ENCODE peak calls at places on chromosomes 12 and 14, in eight cellular contexts. M, N, Q, I, Y, W, K and H are unnamed samples.

GRCh38 chr12:103561174-103561573 is 25.9 kb upstream of the STAB2 start:
- DNase-seq in M (peak; percentile 38), N (no peak), Q (peak; percentile 58), I (no peak), Y (no peak), W (no peak), K (peak; percentile 20), H (no peak)

GRCh38 chr12:120249875-120250795 is 15.4 kb downstream of the PXN start:
- DNase-seq in M (no peak), N (no peak), Q (no peak), I (peak; percentile 86), Y (peak; percentile 90), W (peak; percentile 46), K (no peak), H (no peak)

GRCh38 chr12:106764738-106765137 is 9.7 kb upstream of the RIC8B start:
- DNase-seq in M (no peak), N (no peak), Q (no peak), I (peak; percentile 84), Y (no peak), W (no peak), K (no peak), H (no peak)

GRCh38 chr12:123847876-123848275 is 85.8 kb downstream of the DNAH10 start:
- DNase-seq in M (no peak), N (no peak), Q (no peak), I (no peak), Y (no peak), W (no peak), K (no peak), H (no peak)

GRCh38 chr12:105090361-105090760 is 6.1 kb upstream of the ALDH1L2 start:
- DNase-seq in M (no peak), N (no peak), Q (no peak), I (no peak), Y (no peak), W (no peak), K (peak; percentile 64), H (no peak)

GRCh38 chr12:52812749-52813148 is 1.2 kb downstream of the KRT4 start:
- DNase-seq in M (no peak), N (no peak), Q (no peak), I (no peak), Y (no peak), W (no peak), K (no peak), H (no peak)

GRCh38 chr12:62779488-62779887 is 155.5 kb downstream of the PPM1H start:
- DNase-seq in M (no peak), N (no peak), Q (no peak), I (no peak), Y (no peak), W (no peak), K (no peak), H (no peak)

GRCh38 chr14:77314043-77314442 is 6.6 kb downstream of the POMT2 start:
- DNase-seq in M (peak; percentile 91), N (no peak), Q (peak; percentile 57), I (no peak), Y (no peak), W (no peak), K (peak; percentile 85), H (no peak)

GRCh38 chr12:27104546-27104945 is 22.2 kb upstream of the C12orf71 start:
- DNase-seq in M (no peak), N (no peak), Q (peak; percentile 81), I (no peak), Y (no peak), W (no peak), K (no peak), H (no peak)

GRCh38 chr14:59629384-59630158 is 53.0 kb upstream of the CCDC175 start:
- DNase-seq in M (peak; percentile 51), N (no peak), Q (no peak), I (no peak), Y (no peak), W (no peak), K (peak; percentile 24), H (no peak)

GRCh38 chr14:71815110-71815509 is 117.1 kb upstream of the RGS6 start:
- DNase-seq in M (no peak), N (no peak), Q (no peak), I (no peak), Y (no peak), W (no peak), K (no peak), H (no peak)

GRCh38 chr14:95361373-95362179 is 41.9 kb upstream of the CLMN start:
- DNase-seq in M (no peak), N (peak; percentile 86), Q (no peak), I (no peak), Y (no peak), W (peak; percentile 20), K (peak; percentile 94), H (peak; percentile 72)

GRCh38 chr12:3365416-3366385 is 125.3 kb upstream of the PRMT8 start:
- DNase-seq in M (peak; percentile 89), N (no peak), Q (peak; percentile 2), I (no peak), Y (peak; percentile 30), W (no peak), K (peak; percentile 74), H (no peak)

GRCh38 chr12:89064780-89065179 is 287.5 kb downstream of the DUSP6 start:
- DNase-seq in M (no peak), N (no peak), Q (peak; percentile 66), I (no peak), Y (no peak), W (no peak), K (no peak), H (no peak)

GRCh38 chr14:42556551-42556950 is 949.9 kb downstream of the LRFN5 start:
- DNase-seq in M (peak; percentile 15), N (no peak), Q (no peak), I (no peak), Y (no peak), W (no peak), K (no peak), H (no peak)

GRCh38 chr14:49774111-49774510 is 6.2 kb downstream of the KLHDC2 start:
- DNase-seq in M (peak; percentile 37), N (no peak), Q (peak; percentile 6), I (no peak), Y (no peak), W (no peak), K (no peak), H (no peak)

GRCh38 chr12:8027856-8028255 is 4.7 kb upstream of the FOXJ2 start:
- DNase-seq in M (peak; percentile 22), N (no peak), Q (no peak), I (no peak), Y (no peak), W (no peak), K (no peak), H (no peak)
- H3K27ac ChIP-seq in M (no peak overlapping the region), N (no peak overlapping the region), Q (peak overlapping the region; percentile 100), I (no peak overlapping the region), Y (no peak overlapping the region), W (no peak overlapping the region), K (peak overlapping the region; percentile 91), H (no peak overlapping the region)

DNA sequence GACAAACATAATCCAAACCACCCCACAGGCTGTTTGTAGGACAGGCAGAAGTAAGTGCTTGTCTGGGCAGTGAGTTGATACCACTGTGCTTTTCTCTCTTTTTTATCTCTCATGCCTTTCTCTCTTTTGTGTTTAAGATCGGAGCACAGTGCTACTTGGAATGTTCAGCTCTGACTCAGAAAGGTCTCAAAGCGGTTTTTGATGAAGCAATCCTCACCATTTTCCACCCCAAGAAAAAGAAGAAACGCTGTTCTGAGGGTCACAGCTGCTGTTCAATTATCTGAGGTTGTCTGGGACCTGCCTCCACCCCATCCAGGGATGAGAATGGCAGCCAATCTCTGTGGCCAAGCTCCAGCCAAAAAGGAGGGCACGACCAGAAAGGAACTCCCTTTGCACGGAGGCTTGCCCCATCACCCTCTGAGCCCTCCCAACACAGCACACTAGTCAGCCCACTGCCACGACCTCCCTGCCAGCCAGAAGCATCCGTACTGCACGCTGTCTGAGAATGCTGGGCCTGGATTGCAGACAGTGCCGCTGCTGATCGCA is 27.9 kb downstream of the GPHB5 start:
- DNase-seq in M (no peak), N (no peak), Q (peak; percentile 72), I (no peak), Y (no peak), W (no peak), K (no peak), H (no peak)
- H3K4me1 ChIP-seq in M (no peaks in the 10 kb centered on the region), N (no peaks in the 10 kb centered on the region), Q (no peaks in the 10 kb centered on the region), I (no peaks in the 10 kb centered on the region), Y (peaks cover 4% of the 10 kb centered on the region), W (no peaks in the 10 kb centered on the region), K (no peaks in the 10 kb centered on the region), H (no peaks in the 10 kb centered on the region)

DNA sequence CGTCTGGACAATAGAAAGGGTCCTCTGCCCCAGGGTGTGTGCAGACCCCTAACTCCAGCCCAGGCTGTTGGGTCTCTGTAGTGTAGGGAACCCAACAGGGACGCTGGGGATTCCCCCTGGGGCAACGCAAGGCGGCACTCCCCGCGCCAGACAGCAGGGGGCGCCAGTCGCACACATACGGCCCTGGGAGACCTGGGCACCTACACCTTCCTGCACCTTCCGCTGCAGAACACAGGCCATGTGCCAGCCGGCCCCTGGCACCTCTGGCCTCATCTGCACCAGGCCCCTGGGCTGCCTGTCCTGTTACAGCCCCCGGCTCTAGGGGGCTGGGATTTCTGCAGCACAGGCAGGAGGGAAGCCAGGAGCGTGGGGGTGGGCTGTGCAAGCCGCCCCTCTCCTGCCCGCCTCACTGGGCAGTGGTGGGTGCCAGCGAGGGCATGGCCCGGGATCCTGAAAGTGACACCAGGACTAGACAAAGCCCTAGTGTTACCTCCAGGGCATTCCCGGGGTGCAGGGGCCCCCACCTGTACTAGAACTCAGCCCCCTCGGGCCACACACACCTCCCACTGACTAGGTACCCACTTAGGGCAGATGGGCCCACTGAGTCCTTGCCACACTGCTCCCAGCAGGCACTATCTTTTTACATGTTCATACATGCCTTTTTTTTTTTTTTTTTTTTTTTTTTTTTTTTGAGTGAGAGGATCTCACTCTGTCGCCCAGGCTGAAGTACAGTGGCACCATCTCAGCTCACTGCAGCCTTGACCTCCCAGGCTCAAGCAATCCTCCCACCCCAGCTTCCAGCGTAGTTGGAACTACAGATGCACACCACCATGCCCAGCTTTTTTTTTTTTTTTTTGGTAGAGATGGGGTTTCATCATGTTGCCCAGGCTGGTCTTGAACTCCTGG is 37.5 kb downstream of the CCNK start:
- DNase-seq in M (peak; percentile 97), N (peak; percentile 84), Q (peak; percentile 25), I (peak; percentile 76), Y (peak; percentile 72), W (peak; percentile 80), K (peak; percentile 81), H (peak; percentile 86)
- H3K4me3 ChIP-seq in M (no peak overlapping the region), N (no peak overlapping the region), Q (no peak overlapping the region), I (no peak overlapping the region), Y (no peak overlapping the region), W (no peak overlapping the region), K (no peak overlapping the region), H (no peak overlapping the region)

GRCh38 chr12:116532428-116532827 is 26.8 kb upstream of the MAP1LC3B2 start:
- DNase-seq in M (no peak), N (no peak), Q (no peak), I (no peak), Y (no peak), W (no peak), K (no peak), H (no peak)

GRCh38 chr12:116528498-116528897 is 30.7 kb upstream of the MAP1LC3B2 start:
- DNase-seq in M (no peak), N (no peak), Q (peak; percentile 66), I (no peak), Y (no peak), W (no peak), K (no peak), H (no peak)

GRCh38 chr12:116529686-116530085 is 29.5 kb upstream of the MAP1LC3B2 start:
- DNase-seq in M (no peak), N (no peak), Q (no peak), I (no peak), Y (no peak), W (no peak), K (no peak), H (no peak)

GRCh38 chr12:116528067-116528466 is 31.1 kb upstream of the MAP1LC3B2 start:
- DNase-seq in M (no peak), N (no peak), Q (peak; percentile 85), I (no peak), Y (no peak), W (no peak), K (no peak), H (no peak)

GRCh38 chr12:116529048-116529447 is 30.1 kb upstream of the MAP1LC3B2 start:
- DNase-seq in M (peak; percentile 86), N (no peak), Q (peak; percentile 91), I (no peak), Y (no peak), W (no peak), K (no peak), H (no peak)
- H3K27ac ChIP-seq in M (peak overlapping the region; percentile 61), N (peak overlapping the region; percentile 48), Q (no peak overlapping the region), I (peak overlapping the region; percentile 30), Y (no peak overlapping the region), W (no peak overlapping the region), K (no peak overlapping the region), H (no peak overlapping the region)